ENCODE peak calls at places on chromosomes 1 and 21, in four cellular contexts. A, D, N and C are unnamed samples.

GRCh38 chr1:206023682-206024081 is at the start of gene CTSE:
- DNase-seq in D (no peak), A (no peak), N (peak; percentile 28), C (no peak)

GRCh38 chr1:231991231-231991630 is 364.6 kb downstream of the DISC1 start:
- DNase-seq in D (no peak), A (no peak), N (no peak), C (no peak)

GRCh38 chr1:222048030-222048632 is 306.2 kb upstream of the DUSP10 start:
- DNase-seq in N (no peak), A (no peak), D (no peak), C (no peak)

GRCh38 chr1:108316545-108316944 is 72.7 kb upstream of the NBPF4 start:
- DNase-seq in N (no peak), A (no peak), D (peak; percentile 4), C (no peak)

GRCh38 chr21:46056450-46056903 is 41.4 kb upstream of the COL6A2 start:
- DNase-seq in D (no peak), N (no peak), A (no peak), C (no peak)

GRCh38 chr1:15110867-15111230 is 42.7 kb upstream of the TMEM51 start:
- DNase-seq in A (no peak), N (no peak), D (no peak), C (no peak)

GRCh38 chr21:42079939-42080787 is 9.0 kb downstream of the UMODL1 start:
- DNase-seq in N (no peak), D (no peak), A (no peak), C (no peak)

GRCh38 chr1:160827418-160827817 is 31.4 kb downstream of the LY9 start:
- DNase-seq in D (no peak), A (no peak), N (no peak), C (no peak)

GRCh38 chr1:168092566-168093355 is 44.0 kb downstream of the GPR161 start:
- DNase-seq in N (no peak), D (no peak), A (no peak), C (peak; percentile 45)

GRCh38 chr21:33651965-33652680 is 9.8 kb downstream of the ITSN1 start:
- DNase-seq in A (no peak), D (no peak), N (no peak), C (peak; percentile 30)

GRCh38 chr1:30716646-30717045 is 6.7 kb downstream of the MATN1 start:
- DNase-seq in D (no peak), A (no peak), N (no peak), C (no peak)

GRCh38 chr1:114154146-114154962 is 685 bp upstream of the SYT6 start:
- DNase-seq in A (peak; percentile 39), D (peak; percentile 37), N (no peak), C (no peak)

GRCh38 chr21:31974454-31974985 is 101.7 kb downstream of the HUNK start:
- DNase-seq in N (no peak), A (no peak), D (no peak), C (no peak)

GRCh38 chr1:174872615-174873058 is 127.1 kb upstream of the CACYBP start:
- DNase-seq in N (peak; percentile 57), D (no peak), A (no peak), C (no peak)

GRCh38 chr1:107817909-107818308 is 147.1 kb downstream of the VAV3 start:
- DNase-seq in D (peak; percentile 41), N (peak; percentile 12), A (no peak), C (no peak)